ENCODE peak calls at places on chromosomes 4 and X, in five cellular contexts. S is mammary epithelial cell, H is astrocyte of the spinal cord, F is hepatocyte, T is upper lobe of right lung. C is an unnamed sample.

GRCh38 chrX:24954732-24955131 is 61.0 kb downstream of the ARX start:
- DNase-seq in T (no peak), H (no peak), S (no peak), F (no peak), C (no peak)

GRCh38 chr4:127007336-127007735 is 625.4 kb upstream of the INTU start:
- DNase-seq in T (no peak), S (no peak), H (no peak), F (no peak), C (no peak)

GRCh38 chr4:148565801-148566200 is 123.6 kb upstream of the NR3C2 start:
- DNase-seq in S (no peak), T (no peak), F (no peak), H (no peak), C (no peak)

GRCh38 chr4:152729466-152729865 is 49.7 kb upstream of the TMEM154 start:
- DNase-seq in S (peak), F (no peak), T (no peak), H (no peak), C (no peak)

GRCh38 chr4:84780719-84781118 is 185.8 kb downstream of the WDFY3 start:
- DNase-seq in F (no peak), S (no peak), H (no peak), T (no peak), C (no peak)

GRCh38 chr4:6134612-6135220 is 65.6 kb downstream of the JAKMIP1 start:
- DNase-seq in T (no peak), H (no peak), F (no peak), S (no peak), C (no peak)

GRCh38 chr4:71559957-71560541 is 221.2 kb downstream of the SLC4A4 start:
- DNase-seq in S (no peak), F (no peak), H (peak), T (no peak), C (no peak)

GRCh38 chr4:75325316-75325715 is 188.9 kb downstream of the RCHY1 start:
- DNase-seq in F (no peak), H (no peak), T (no peak), S (no peak), C (no peak)

GRCh38 chr4:168707205-168707604 is 210.4 kb downstream of the PALLD start:
- DNase-seq in H (peak), F (no peak), S (peak), T (no peak), C (no peak)

GRCh38 chrX:7943600-7944245 is 16.5 kb upstream of the PNPLA4 start:
- DNase-seq in T (no peak), S (peak), F (no peak), H (peak), C (no peak)

GRCh38 chr4:78766026-78766425 is 10.1 kb upstream of the BMP2K start:
- DNase-seq in H (peak), F (no peak), S (no peak), T (no peak), C (no peak)

GRCh38 chr4:6390357-6390756 is 82.1 kb downstream of the PPP2R2C start:
- DNase-seq in S (no peak), H (no peak), F (no peak), T (no peak), C (peak)

GRCh38 chr4:83438719-83439118 is 16.9 kb downstream of the HELQ start:
- DNase-seq in T (no peak), F (no peak), H (no peak), S (peak), C (no peak)

GRCh38 chrX:13151806-13152510 is 107.5 kb upstream of the FAM9C start:
- DNase-seq in H (peak), S (no peak), T (no peak), F (peak), C (no peak)

GRCh38 chr4:181822005-181822375 is 421.2 kb upstream of the TENM3 start:
- DNase-seq in H (peak), T (no peak), F (no peak), S (peak), C (no peak)

DNA sequence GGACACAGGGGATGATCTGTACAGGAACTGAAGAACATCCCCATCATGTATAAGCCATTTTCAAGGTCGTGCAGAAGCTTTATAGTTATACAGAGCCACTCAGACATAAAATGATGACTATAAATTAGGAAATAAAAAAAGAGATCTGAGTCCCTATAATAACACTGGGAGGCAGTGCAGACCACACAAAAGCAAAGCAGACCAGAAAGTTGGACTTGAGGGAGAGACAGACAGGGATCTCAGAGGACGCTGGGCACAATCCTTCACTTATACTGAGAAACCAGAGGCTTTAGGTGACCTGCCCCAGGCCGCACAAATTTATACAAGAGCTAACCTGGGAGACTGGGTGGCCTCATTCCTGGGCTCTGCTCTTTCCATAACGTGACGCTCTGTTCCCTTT is 70.5 kb downstream of the HADH start:
- DNase-seq in H (peak), S (peak), T (no peak), F (peak), C (no peak)
- TF ChIP-seq CTCF in H (peak), S (peak), T (peak), F (peak), C (no peak)

GRCh38 chrX:46573896-46574336 is 351 bp downstream of the CHST7 start:
- DNase-seq in H (peak), T (peak), F (peak), S (peak), C (peak)

GRCh38 chrX:46571423-46572294 is 1.9 kb upstream of the CHST7 start:
- DNase-seq in H (no peak), S (no peak), T (no peak), F (no peak), C (no peak)

GRCh38 chrX:46574337-46574940 is 874 bp downstream of the CHST7 start:
- DNase-seq in T (no peak), S (peak), F (no peak), H (no peak), C (peak)

GRCh38 chrX:46573331-46573895 is at the start of gene CHST7:
- DNase-seq in T (peak), S (peak), F (peak), H (peak), C (peak)

GRCh38 chrX:46572295-46572936 is 1.1 kb upstream of the CHST7 start:
- DNase-seq in H (no peak), S (no peak), F (no peak), T (no peak), C (no peak)
- TF ChIP-seq CTCF in H (no peak), S (no peak), F (no peak), T (no peak), C (no peak)

DNA sequence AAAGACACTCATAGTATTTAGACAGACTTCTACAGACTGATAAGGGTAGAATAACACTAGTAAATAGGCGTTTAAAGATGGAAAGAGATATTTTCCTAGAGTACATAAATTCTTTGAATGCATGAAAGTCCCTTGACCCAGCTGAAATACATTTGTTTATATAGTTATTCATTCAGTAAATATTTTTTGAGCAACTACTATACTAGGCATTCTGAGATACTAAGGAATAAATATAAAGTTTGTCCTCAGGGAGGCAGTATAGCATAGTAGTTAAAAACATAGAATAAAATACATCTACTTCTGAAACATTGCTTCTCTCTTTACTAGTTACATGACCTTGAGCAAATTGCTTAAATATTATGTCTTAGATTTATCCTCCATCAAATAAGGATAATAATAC is 27.4 kb downstream of the HMGN5 start:
- DNase-seq in T (no peak), H (peak), S (peak), F (peak), C (no peak)
- TF ChIP-seq CTCF in T (peak), H (no peak), S (peak), F (peak), C (no peak)

DNA sequence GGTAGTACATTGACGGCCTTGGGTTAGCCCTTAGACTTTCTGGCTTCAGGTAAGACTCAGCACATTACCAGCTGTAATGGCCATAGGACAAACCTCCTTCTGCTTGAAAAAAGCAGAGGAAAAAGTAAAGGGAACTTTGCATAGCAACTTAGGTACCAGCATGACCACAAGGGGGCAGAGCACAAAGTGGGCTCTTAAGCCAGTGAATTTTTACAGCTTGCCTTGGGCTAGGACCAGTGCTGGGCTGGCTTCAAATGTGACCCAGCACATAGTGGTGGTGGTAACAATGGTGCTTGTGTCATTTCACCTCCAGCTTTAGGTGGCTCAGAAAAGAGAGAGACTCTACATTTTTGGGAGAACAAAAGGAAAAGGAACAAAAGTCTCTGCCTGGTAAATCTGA is 66.1 kb downstream of the KLHL4 start:
- DNase-seq in H (no peak), F (peak), T (no peak), S (peak), C (peak)
- TF ChIP-seq CTCF in H (peak), F (peak), T (peak), S (peak), C (peak)

GRCh38 chrX:71067727-71068051 is 445 bp downstream of the SNX12 start:
- DNase-seq in H (no peak), S (no peak), T (no peak), F (no peak), C (no peak)
- TF ChIP-seq CTCF in H (no peak), S (no peak), T (no peak), F (no peak), C (no peak)

C was measured in nephron progenitor cell.